ENCODE peak calls at places on chromosomes 6 and 20, in six cellular contexts. T is CD8-positive, alpha-beta T cell; L is Peyer's patch; M is H1; B is breast epithelium; U is psoas muscle. N is an unnamed sample.
A peak's percentile ranks its signal among the peaks of the same experiment; 100 is the strongest.

GRCh38 chr6:17042422-17043147 is 59.3 kb upstream of the STMND1 start:
- DNase-seq in U (no peak), T (no peak), B (no peak), L (no peak), M (peak; percentile 52), N (no peak)

GRCh38 chr20:41141153-41141815 is 3.9 kb downstream of the PLCG1 start:
- DNase-seq in B (no peak), L (no peak), T (no peak), M (no peak), U (peak; percentile 39), N (no peak)

GRCh38 chr20:48716086-48716485 is 111.7 kb downstream of the PREX1 start:
- DNase-seq in B (no peak), M (no peak), T (peak; percentile 44), U (no peak), L (peak; percentile 70), N (peak; percentile 44)

GRCh38 chr6:51554029-51554428 is 533.4 kb downstream of the PKHD1 start:
- DNase-seq in T (no peak), B (no peak), M (no peak), U (no peak), L (no peak), N (no peak)

GRCh38 chr20:32751309-32752020 is 8.2 kb upstream of the COMMD7 start:
- DNase-seq in T (no peak), M (no peak), B (no peak), L (no peak), U (no peak), N (no peak)

GRCh38 chr20:54633903-54634302 is 158.5 kb downstream of the DOK5 start:
- DNase-seq in T (no peak), B (no peak), L (no peak), U (no peak), M (no peak), N (peak; percentile 62)

GRCh38 chr6:132380358-132380757 is 20.9 kb downstream of the MOXD1 start:
- DNase-seq in U (no peak), M (no peak), L (no peak), T (no peak), B (no peak), N (no peak)

GRCh38 chr20:19937651-19938420 is 79.3 kb upstream of the NAA20 start:
- DNase-seq in M (no peak), T (no peak), U (no peak), B (no peak), L (no peak), N (peak; percentile 57)

GRCh38 chr6:47242483-47243386 is 67.0 kb downstream of the TNFRSF21 start:
- DNase-seq in M (no peak), U (peak; percentile 82), T (peak; percentile 61), B (peak; percentile 81), L (peak; percentile 78), N (peak; percentile 96)

GRCh38 chr6:165841153-165841558 is 178.1 kb upstream of the PDE10A start:
- DNase-seq in B (no peak), U (no peak), M (no peak), T (no peak), L (no peak), N (no peak)

GRCh38 chr6:5626727-5627426 is 365.6 kb downstream of the FARS2 start:
- DNase-seq in L (no peak), T (no peak), U (no peak), B (no peak), M (no peak), N (no peak)

GRCh38 chr6:32202186-32202585 is 9.7 kb upstream of the GPSM3 start:
- DNase-seq in M (no peak), B (no peak), L (no peak), U (no peak), T (no peak), N (no peak)

GRCh38 chr6:15026832-15027231 is 219.0 kb upstream of the JARID2 start:
- DNase-seq in T (no peak), B (peak; percentile 73), U (no peak), L (no peak), M (no peak), N (no peak)

GRCh38 chr6:108874470-108875160 is 26.4 kb downstream of the ARMC2 start:
- DNase-seq in B (no peak), U (peak; percentile 31), T (no peak), L (peak; percentile 46), M (no peak), N (peak; percentile 46)

GRCh38 chr6:34223381-34223963 is 13.2 kb upstream of the HMGA1 start:
- DNase-seq in T (no peak), L (no peak), U (no peak), M (peak; percentile 80), B (no peak), N (no peak)

GRCh38 chr6:128508588-128509296 is 11.7 kb downstream of the PTPRK start:
- DNase-seq in M (no peak), L (no peak), U (no peak), T (no peak), B (no peak), N (no peak)

GRCh38 chr6:128512296-128512695 is 8.1 kb downstream of the PTPRK start:
- DNase-seq in L (no peak), U (no peak), T (no peak), M (no peak), B (no peak), N (no peak)

GRCh38 chr6:128511518-128511917 is 8.9 kb downstream of the PTPRK start:
- DNase-seq in L (no peak), U (no peak), B (no peak), M (no peak), T (no peak), N (no peak)

GRCh38 chr6:128507337-128508310 is 12.8 kb downstream of the PTPRK start:
- DNase-seq in M (no peak), B (no peak), T (no peak), U (no peak), L (no peak), N (no peak)

GRCh38 chr6:128509709-128510108 is 10.7 kb downstream of the PTPRK start:
- DNase-seq in T (no peak), U (no peak), M (no peak), B (no peak), L (no peak), N (no peak)
- H3K4me3 ChIP-seq in T (no peak overlapping the region), U (no peak overlapping the region), M (no peak overlapping the region), B (no peak overlapping the region), L (no peak overlapping the region), N (no peak overlapping the region)

DNA sequence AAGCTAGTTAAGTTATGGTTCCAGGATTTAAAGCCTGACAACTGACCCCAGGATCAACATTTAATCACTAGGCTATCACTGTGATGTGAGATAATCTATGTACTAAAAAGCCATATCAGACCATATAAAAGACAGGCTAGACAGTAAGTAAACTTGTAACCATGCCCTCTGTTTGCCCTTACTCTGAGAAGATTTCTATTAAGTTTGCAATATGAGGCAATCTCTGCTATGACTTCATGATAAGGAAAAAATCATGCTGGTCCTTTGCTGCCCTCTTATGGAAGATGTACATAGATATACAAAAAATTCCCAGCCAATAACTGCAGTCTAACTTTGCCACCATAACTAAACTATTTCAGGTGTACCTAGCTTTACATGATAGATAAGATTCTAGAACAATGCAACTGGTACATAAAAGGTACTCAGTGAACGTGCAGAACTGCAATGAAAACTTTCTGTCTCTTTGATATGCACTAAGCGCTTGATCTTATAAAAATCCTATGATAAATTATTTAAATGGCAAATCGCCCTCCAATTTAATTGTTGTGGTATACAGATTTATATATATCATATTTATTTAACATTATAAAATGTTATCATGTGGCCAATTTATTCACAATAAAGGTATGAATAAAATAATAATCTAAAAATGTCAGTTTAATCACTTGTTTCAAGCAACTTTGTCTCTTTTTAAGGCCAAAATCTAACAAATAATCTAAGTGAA is 70.5 kb downstream of the FAM217A start:
- DNase-seq in T (no peak), U (no peak), L (no peak), B (no peak), M (no peak), N (no peak)
- TF ChIP-seq CTCF in T (peak; percentile 62), U (peak; percentile 63), L (no peak), B (no peak), M (no peak), N (peak; percentile 40)

GRCh38 chr6:1614767-1615650 is 5.3 kb downstream of the FOXC1 start:
- DNase-seq in B (no peak), U (no peak), T (no peak), M (no peak), L (no peak), N (no peak)

GRCh38 chr6:1614448-1614766 is 4.7 kb downstream of the FOXC1 start:
- DNase-seq in M (no peak), B (no peak), L (no peak), T (no peak), U (no peak), N (no peak)

GRCh38 chr6:1612386-1612893 is 2.7 kb downstream of the FOXC1 start:
- DNase-seq in U (no peak), L (no peak), M (no peak), T (no peak), B (no peak), N (no peak)

GRCh38 chr6:1612902-1613301 is 3.2 kb downstream of the FOXC1 start:
- DNase-seq in U (no peak), T (no peak), M (no peak), L (no peak), B (no peak), N (no peak)

GRCh38 chr6:1613631-1614447 is 4.1 kb downstream of the FOXC1 start:
- DNase-seq in U (no peak), M (peak; percentile 81), T (no peak), L (no peak), B (no peak), N (no peak)
- H3K27me3 ChIP-seq in U (peaks cover 30% of the 10 kb centered on the region), M (peaks cover 87% of the 10 kb centered on the region), T (peaks cover 28% of the 10 kb centered on the region), L (peaks cover 54% of the 10 kb centered on the region), B (no peaks in the 10 kb centered on the region), N (no peaks in the 10 kb centered on the region)

GRCh38 chr6:19839788-19840187 is 2.6 kb downstream of the ID4 start:
- DNase-seq in U (no peak), B (no peak), M (no peak), T (no peak), L (no peak), N (no peak)

GRCh38 chr6:19836799-19837510 is at the start of gene ID4:
- DNase-seq in M (peak; percentile 92), T (no peak), B (peak; percentile 91), L (peak; percentile 28), U (peak; percentile 94), N (no peak)

GRCh38 chr6:19839237-19839546 is 2.0 kb downstream of the ID4 start:
- DNase-seq in T (no peak), L (no peak), B (no peak), M (no peak), U (no peak), N (no peak)

GRCh38 chr6:19837511-19838441 is 606 bp downstream of the ID4 start:
- DNase-seq in T (no peak), L (no peak), M (peak; percentile 74), B (peak; percentile 52), U (peak; percentile 48), N (no peak)

GRCh38 chr6:19838442-19839236 is 1.5 kb downstream of the ID4 start:
- DNase-seq in T (no peak), U (peak; percentile 22), B (peak; percentile 59), L (no peak), M (peak; percentile 75), N (peak; percentile 6)
- H3K4me3 ChIP-seq in T (no peak overlapping the region), U (peak overlapping the region; percentile 80), B (peak overlapping the region; percentile 69), L (peak overlapping the region; percentile 42), M (peak overlapping the region; percentile 85), N (no peak overlapping the region)

GRCh38 chr6:111880181-111880944 is 7.1 kb upstream of the FYN start:
- DNase-seq in L (no peak), B (no peak), U (no peak), M (no peak), T (no peak), N (no peak)
- TF ChIP-seq CTCF in L (no peak), B (no peak), U (no peak), M (no peak), T (no peak), N (no peak)